ENCODE peak calls at places on chromosomes 6 and 20, in ten cellular contexts. A is epithelial cell of esophagus; V is astrocyte of the spinal cord; U is cardiac muscle cell; Y is thoracic aorta; W is left ventricle myocardium inferior; T is astrocyte; S is fibroblast of mammary gland; D is CD8-positive, alpha-beta T cell; L is adrenal gland. G is an unnamed sample.

GRCh38 chr20:15917333-15917732 is 655.9 kb downstream of the KIF16B start:
- DNase-seq in A (no peak), V (no peak), U (no peak), Y (no peak), W (no peak), T (no peak), S (no peak), D (no peak), L (no peak), G (no peak)

GRCh38 chr20:10247440-10247839 is 28.8 kb downstream of the SNAP25 start:
- DNase-seq in A (peak; percentile 19), V (no peak), U (no peak), Y (no peak), W (no peak), T (peak; percentile 9), S (no peak), D (no peak), L (no peak), G (no peak)

GRCh38 chr6:70375882-70376281 is 37.4 kb upstream of the FAM135A start:
- DNase-seq in A (peak; percentile 15), V (no peak), U (no peak), Y (no peak), W (no peak), T (no peak), S (peak; percentile 19), D (no peak), L (no peak), G (peak; percentile 8)

GRCh38 chr6:169073311-169073710 is 180.3 kb downstream of the THBS2 start:
- DNase-seq in A (no peak), V (peak; percentile 91), U (peak; percentile 92), Y (no peak), W (no peak), T (peak; percentile 100), S (peak; percentile 54), D (no peak), L (no peak), G (peak; percentile 88)

GRCh38 chr20:57791946-57792328 is 82.1 kb upstream of the PMEPA1 start:
- DNase-seq in A (no peak), V (no peak), U (no peak), Y (no peak), W (no peak), T (no peak), S (no peak), D (no peak), L (no peak), G (no peak)

GRCh38 chr6:34922177-34922663 is 33.2 kb downstream of the ANKS1A start:
- DNase-seq in A (peak; percentile 84), V (peak; percentile 64), U (peak; percentile 64), Y (no peak), W (no peak), T (peak; percentile 65), S (peak; percentile 84), D (no peak), L (no peak), G (peak; percentile 76)

GRCh38 chr6:164854526-164854925 is 454.9 kb downstream of the C6orf118 start:
- DNase-seq in A (no peak), V (no peak), U (no peak), Y (no peak), W (no peak), T (no peak), S (no peak), D (no peak), L (no peak), G (no peak)

GRCh38 chr6:137496392-137496767 is 2.2 kb upstream of the OLIG3 start:
- DNase-seq in A (no peak), V (no peak), U (no peak), Y (no peak), W (no peak), T (no peak), S (no peak), D (no peak), L (no peak), G (no peak)

GRCh38 chr20:21436186-21436585 is 38.9 kb upstream of the NKX2-4 start:
- DNase-seq in A (peak; percentile 86), V (peak; percentile 88), U (peak; percentile 32), Y (no peak), W (no peak), T (peak; percentile 95), S (peak; percentile 68), D (no peak), L (no peak), G (peak; percentile 83)

GRCh38 chr6:108438918-108439317 is 121.8 kb upstream of the FOXO3 start:
- DNase-seq in A (no peak), V (no peak), U (peak; percentile 19), Y (no peak), W (no peak), T (peak; percentile 10), S (peak; percentile 53), D (no peak), L (no peak), G (peak; percentile 27)

DNA sequence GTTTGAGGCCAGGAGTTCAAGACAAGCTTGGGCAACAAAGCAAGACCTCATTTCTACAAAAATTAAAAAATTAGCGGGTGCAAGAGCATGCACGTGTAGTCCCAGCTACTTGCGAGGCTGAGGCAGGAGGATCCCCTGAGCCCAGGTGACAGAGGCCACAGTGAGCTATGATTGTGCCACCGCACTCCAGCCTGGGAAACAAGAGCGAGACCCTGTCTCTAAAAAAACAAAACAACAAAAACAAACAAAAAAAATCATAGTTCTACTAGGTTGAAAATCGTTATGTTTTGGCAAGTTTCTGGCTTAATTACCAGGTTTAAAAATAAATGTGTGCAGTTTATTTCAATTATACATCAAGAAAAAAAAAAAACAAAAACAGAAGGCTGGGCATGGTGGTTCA is 2.6 kb downstream of the EIF2S2 start:
- DNase-seq in A (no peak), V (no peak), U (no peak), Y (no peak), W (no peak), T (no peak), S (no peak), D (no peak), L (no peak), G (no peak)
- H3K4me3 ChIP-seq in A (no peak overlapping the region), V (no peak overlapping the region), U (no peak overlapping the region), Y (no peak overlapping the region), W (no peak overlapping the region), T (no peak overlapping the region), S (no peak overlapping the region), D (no peak overlapping the region), L (no peak overlapping the region), G (no peak overlapping the region)

DNA sequence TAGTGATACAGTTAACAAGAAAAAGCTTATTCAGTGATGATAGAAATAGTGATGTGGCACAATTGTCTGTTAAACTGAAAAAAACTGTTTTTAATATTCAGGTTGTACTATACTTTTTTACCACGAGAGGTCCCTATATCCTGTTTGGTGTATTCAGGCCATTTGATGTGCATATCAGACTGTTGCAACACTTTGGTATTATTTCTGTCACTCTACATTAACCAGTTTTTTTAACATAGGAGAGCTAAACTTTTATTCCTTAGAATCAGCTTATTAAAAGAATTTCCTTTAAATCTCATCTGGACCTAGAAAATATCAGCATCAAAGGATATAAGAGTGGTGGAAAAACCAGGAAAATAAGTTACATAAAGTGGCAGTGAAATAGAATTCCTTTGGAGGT is 36.8 kb downstream of the TSPYL4 start:
- DNase-seq in A (peak; percentile 61), V (peak; percentile 55), U (peak; percentile 71), Y (no peak), W (no peak), T (peak; percentile 11), S (peak; percentile 54), D (no peak), L (no peak), G (peak; percentile 78)
- TF ChIP-seq CTCF in A (peak; percentile 54), V (peak; percentile 42), U (peak; percentile 56), Y (peak; percentile 39), W (peak; percentile 68), T (peak; percentile 53), S (peak; percentile 61), D (peak; percentile 69), L (peak; percentile 60), G (peak; percentile 64)

GRCh38 chr6:87482382-87482781 is 9.6 kb downstream of the SLC35A1 start:
- DNase-seq in A (no peak), V (no peak), U (no peak), Y (no peak), W (no peak), T (no peak), S (no peak), D (no peak), L (no peak), G (no peak)

GRCh38 chr6:87484491-87484890 is 11.7 kb downstream of the SLC35A1 start:
- DNase-seq in A (peak; percentile 73), V (no peak), U (no peak), Y (no peak), W (no peak), T (no peak), S (no peak), D (no peak), L (no peak), G (no peak)

GRCh38 chr6:87481936-87482335 is 9.2 kb downstream of the SLC35A1 start:
- DNase-seq in A (no peak), V (no peak), U (no peak), Y (no peak), W (no peak), T (no peak), S (no peak), D (no peak), L (no peak), G (no peak)

GRCh38 chr6:87487555-87487954 is 14.8 kb downstream of the SLC35A1 start:
- DNase-seq in A (no peak), V (no peak), U (peak; percentile 8), Y (no peak), W (no peak), T (peak; percentile 19), S (no peak), D (no peak), L (no peak), G (peak; percentile 19)

GRCh38 chr6:87483929-87484328 is 11.2 kb downstream of the SLC35A1 start:
- DNase-seq in A (peak; percentile 46), V (peak; percentile 63), U (peak; percentile 51), Y (no peak), W (no peak), T (peak; percentile 68), S (peak; percentile 66), D (peak; percentile 24), L (no peak), G (peak; percentile 68)
- H3K4me3 ChIP-seq in A (no peak overlapping the region), V (no peak overlapping the region), U (no peak overlapping the region), Y (no peak overlapping the region), W (no peak overlapping the region), T (no peak overlapping the region), S (no peak overlapping the region), D (no peak overlapping the region), L (no peak overlapping the region), G (no peak overlapping the region)

GRCh38 chr6:1379810-1380198 is 9.6 kb upstream of the FOXF2 start:
- DNase-seq in A (no peak), V (no peak), U (no peak), Y (no peak), W (no peak), T (no peak), S (no peak), D (no peak), L (no peak), G (no peak)

GRCh38 chr6:1382883-1383728 is 6.3 kb upstream of the FOXF2 start:
- DNase-seq in A (no peak), V (no peak), U (no peak), Y (no peak), W (no peak), T (no peak), S (no peak), D (no peak), L (no peak), G (no peak)

GRCh38 chr6:1382331-1382882 is 7.0 kb upstream of the FOXF2 start:
- DNase-seq in A (no peak), V (no peak), U (no peak), Y (no peak), W (no peak), T (no peak), S (no peak), D (no peak), L (no peak), G (no peak)

GRCh38 chr6:1380625-1381396 is 8.6 kb upstream of the FOXF2 start:
- DNase-seq in A (no peak), V (no peak), U (no peak), Y (no peak), W (no peak), T (no peak), S (no peak), D (no peak), L (no peak), G (no peak)

GRCh38 chr6:1381397-1382330 is 7.7 kb upstream of the FOXF2 start:
- DNase-seq in A (peak; percentile 35), V (no peak), U (peak; percentile 38), Y (no peak), W (no peak), T (no peak), S (no peak), D (no peak), L (peak; percentile 55), G (no peak)
- TF ChIP-seq CTCF in A (peak; percentile 50), V (peak; percentile 68), U (peak; percentile 66), Y (peak; percentile 68), W (peak; percentile 95), T (peak; percentile 39), S (peak; percentile 43), D (peak; percentile 65), L (peak; percentile 91), G (peak; percentile 58)